ENCODE peak calls at places on chromosomes 13 and 19, in ten cellular contexts. O, G, X, B, Y, U, H, E, K and V are unnamed samples.

GRCh38 chr19:10766049-10766623 is 48.3 kb downstream of the DNM2 start:
- DNase-seq in O (no peak), G (no peak), X (no peak), B (no peak), Y (no peak), U (no peak), H (no peak), E (no peak), K (no peak), V (no peak)

GRCh38 chr13:65347420-65348030 is 1882.6 kb downstream of the PCDH9 start:
- DNase-seq in O (no peak), G (no peak), X (no peak), B (no peak), Y (no peak), U (no peak), H (no peak), E (no peak), K (no peak), V (no peak)

GRCh38 chr19:1690570-1691307 is 38.3 kb upstream of the TCF3 start:
- DNase-seq in O (peak), G (peak), X (no peak), B (no peak), Y (peak), U (no peak), H (no peak), E (no peak), K (peak), V (peak)

GRCh38 chr13:42561752-42562467 is 12.0 kb upstream of the TNFSF11 start:
- DNase-seq in O (no peak), G (no peak), X (no peak), B (no peak), Y (no peak), U (no peak), H (no peak), E (no peak), K (no peak), V (peak)

GRCh38 chr19:57171551-57172081 is 4.3 kb upstream of the DUXA start:
- DNase-seq in O (no peak), G (peak), X (peak), B (no peak), Y (peak), U (no peak), H (no peak), E (no peak), K (peak), V (peak)

GRCh38 chr19:48271531-48272151 is 1.8 kb downstream of the ZNF114 start:
- DNase-seq in O (no peak), G (peak), X (peak), B (no peak), Y (peak), U (peak), H (no peak), E (no peak), K (peak), V (peak)

GRCh38 chr19:47049307-47049700 is 880 bp upstream of the TMEM160 start:
- DNase-seq in O (no peak), G (no peak), X (no peak), B (no peak), Y (no peak), U (peak), H (no peak), E (no peak), K (peak), V (peak)

GRCh38 chr13:94028234-94029145 is 451.0 kb downstream of the DCT start:
- DNase-seq in O (no peak), G (no peak), X (no peak), B (no peak), Y (no peak), U (no peak), H (no peak), E (no peak), K (no peak), V (peak)

GRCh38 chr19:30448386-30449130 is 76.4 kb downstream of the ZNF536 start:
- DNase-seq in O (no peak), G (no peak), X (no peak), B (no peak), Y (no peak), U (peak), H (no peak), E (no peak), K (no peak), V (no peak)

GRCh38 chr19:50181121-50181520 is 18.0 kb upstream of the IZUMO2 start:
- DNase-seq in O (no peak), G (no peak), X (no peak), B (no peak), Y (no peak), U (no peak), H (no peak), E (no peak), K (no peak), V (no peak)

GRCh38 chr13:26482451-26483197 is 74.9 kb upstream of the WASF3 start:
- DNase-seq in O (peak), G (peak), X (peak), B (no peak), Y (peak), U (peak), H (peak), E (no peak), K (peak), V (peak)

GRCh38 chr19:39518975-39519374 is 4.0 kb downstream of the SELENOV start:
- DNase-seq in O (no peak), G (no peak), X (no peak), B (no peak), Y (no peak), U (no peak), H (no peak), E (no peak), K (no peak), V (no peak)

GRCh38 chr13:61648546-61648945 is 232.9 kb upstream of the PCDH20 start:
- DNase-seq in O (no peak), G (no peak), X (no peak), B (no peak), Y (no peak), U (no peak), H (no peak), E (no peak), K (no peak), V (no peak)

GRCh38 chr19:19171821-19172532 is 1.9 kb upstream of the MEF2B start:
- DNase-seq in O (no peak), G (peak), X (no peak), B (no peak), Y (no peak), U (no peak), H (no peak), E (no peak), K (peak), V (peak)

GRCh38 chr13:107678075-107678689 is 537.2 kb downstream of the LIG4 start:
- DNase-seq in O (no peak), G (no peak), X (no peak), B (no peak), Y (no peak), U (no peak), H (no peak), E (no peak), K (no peak), V (peak)

GRCh38 chr19:14476663-14477401 is 1.7 kb upstream of the PTGER1 start:
- DNase-seq in O (no peak), G (no peak), X (no peak), B (peak), Y (peak), U (no peak), H (no peak), E (no peak), K (peak), V (peak)

GRCh38 chr19:45187421-45188100 is 9.0 kb downstream of the BLOC1S3 start:
- DNase-seq in O (peak), G (peak), X (no peak), B (no peak), Y (no peak), U (no peak), H (no peak), E (no peak), K (no peak), V (peak)

GRCh38 chr19:9075064-9075964 is 11.5 kb upstream of the OR1M1 start:
- DNase-seq in O (no peak), G (no peak), X (peak), B (no peak), Y (peak), U (peak), H (peak), E (peak), K (peak), V (peak)

GRCh38 chr13:77345150-77345780 is 18.4 kb upstream of the MYCBP2 start:
- DNase-seq in O (no peak), G (no peak), X (no peak), B (no peak), Y (no peak), U (no peak), H (no peak), E (no peak), K (no peak), V (no peak)

GRCh38 chr19:48350856-48351255 is 12.9 kb downstream of the TMEM143 start:
- DNase-seq in O (no peak), G (no peak), X (no peak), B (no peak), Y (no peak), U (no peak), H (no peak), E (no peak), K (no peak), V (no peak)

GRCh38 chr19:55461974-55462628 is 659 bp upstream of the ISOC2 start:
- DNase-seq in O (no peak), G (peak), X (no peak), B (no peak), Y (no peak), U (no peak), H (no peak), E (no peak), K (peak), V (no peak)

GRCh38 chr19:794989-795658 is 2.1 kb upstream of the PTBP1 start:
- DNase-seq in O (no peak), G (no peak), X (no peak), B (no peak), Y (no peak), U (no peak), H (no peak), E (no peak), K (no peak), V (no peak)

GRCh38 chr19:23116802-23117571 is at the start of gene ZNF730:
- DNase-seq in O (peak), G (peak), X (peak), B (peak), Y (peak), U (no peak), H (peak), E (peak), K (peak), V (peak)

GRCh38 chr19:44719262-44719701 is 20.3 kb downstream of the CEACAM16 start:
- DNase-seq in O (no peak), G (no peak), X (no peak), B (no peak), Y (no peak), U (no peak), H (no peak), E (no peak), K (no peak), V (no peak)

GRCh38 chr13:74250738-74251190 is 116.6 kb upstream of the KLF12 start:
- DNase-seq in O (no peak), G (no peak), X (no peak), B (no peak), Y (no peak), U (peak), H (no peak), E (no peak), K (peak), V (peak)

GRCh38 chr19:18422530-18423191 is 3.5 kb downstream of the SSBP4 start:
- DNase-seq in O (no peak), G (no peak), X (no peak), B (no peak), Y (no peak), U (no peak), H (no peak), E (no peak), K (no peak), V (no peak)

GRCh38 chr13:48457578-48458242 is 44.8 kb upstream of the LPAR6 start:
- DNase-seq in O (no peak), G (no peak), X (no peak), B (no peak), Y (no peak), U (no peak), H (no peak), E (no peak), K (no peak), V (no peak)

GRCh38 chr13:99974296-99974938 is 2.9 kb upstream of the ZIC5 start:
- DNase-seq in O (no peak), G (no peak), X (no peak), B (no peak), Y (no peak), U (no peak), H (no peak), E (no peak), K (no peak), V (no peak)

GRCh38 chr13:111247552-111247951 is 72.9 kb upstream of the TEX29 start:
- DNase-seq in O (no peak), G (peak), X (peak), B (no peak), Y (peak), U (no peak), H (no peak), E (no peak), K (peak), V (no peak)

GRCh38 chr19:55259540-55260210 is 858 bp upstream of the PPP6R1 start:
- DNase-seq in O (no peak), G (peak), X (no peak), B (no peak), Y (no peak), U (no peak), H (no peak), E (no peak), K (no peak), V (no peak)

GRCh38 chr19:48565090-48565489 is 13.1 kb downstream of the SULT2B1 start:
- DNase-seq in O (no peak), G (no peak), X (no peak), B (no peak), Y (no peak), U (peak), H (no peak), E (no peak), K (peak), V (peak)

GRCh38 chr19:9903341-9903740 is 33.0 kb downstream of the OLFM2 start:
- DNase-seq in O (no peak), G (no peak), X (no peak), B (no peak), Y (no peak), U (no peak), H (no peak), E (no peak), K (no peak), V (no peak)

GRCh38 chr19:40549007-40549708 is 27.5 kb upstream of the SHKBP1 start:
- DNase-seq in O (peak), G (peak), X (peak), B (peak), Y (peak), U (no peak), H (no peak), E (no peak), K (peak), V (peak)

GRCh38 chr19:55069859-55070225 is 5.8 kb upstream of the EPS8L1 start:
- DNase-seq in O (no peak), G (no peak), X (no peak), B (no peak), Y (no peak), U (no peak), H (no peak), E (no peak), K (no peak), V (no peak)

GRCh38 chr19:54107876-54108490 is 5.3 kb downstream of the NDUFA3 start:
- DNase-seq in O (no peak), G (no peak), X (no peak), B (no peak), Y (no peak), U (no peak), H (no peak), E (no peak), K (no peak), V (no peak)

GRCh38 chr13:111912991-111913781 is 153.8 kb upstream of the SOX1 start:
- DNase-seq in O (no peak), G (no peak), X (no peak), B (no peak), Y (no peak), U (no peak), H (no peak), E (no peak), K (no peak), V (no peak)

GRCh38 chr13:44578064-44578394 is 1.9 kb upstream of the TSC22D1 start:
- DNase-seq in O (no peak), G (peak), X (no peak), B (no peak), Y (no peak), U (no peak), H (no peak), E (no peak), K (no peak), V (peak)